ENCODE peak calls at places on chromosomes 4 and X, in ten cellular contexts. K is lower leg skin, C is colonic mucosa, Z is Caco-2, D is choroid plexus epithelial cell, T is spleen, A is mesothelial cell of epicardium, W is osteocyte, R is tibial artery, U is MCF 10A. G is an unnamed sample.

GRCh38 chr4:6892190-6892908 is 17.3 kb upstream of the TBC1D14 start:
- DNase-seq in K (peak; percentile 53), C (peak; percentile 58), Z (peak; percentile 76), D (peak; percentile 73), T (peak; percentile 90), A (no peak), W (no peak), R (no peak), U (no peak), G (no peak)

GRCh38 chr4:189046642-189047041 is 894.0 kb upstream of the FRG1 start:
- DNase-seq in K (no peak), C (no peak), Z (no peak), D (no peak), T (no peak), A (no peak), W (no peak), R (no peak), U (peak; percentile 60), G (no peak)

GRCh38 chr4:146329042-146329716 is 114.8 kb downstream of the REELD1 start:
- DNase-seq in K (no peak), C (no peak), Z (no peak), D (peak; percentile 84), T (no peak), A (no peak), W (no peak), R (no peak), U (peak; percentile 62), G (no peak)

GRCh38 chr4:29559281-29559680 is 1160.9 kb upstream of the PCDH7 start:
- DNase-seq in K (no peak), C (no peak), Z (no peak), D (no peak), T (no peak), A (no peak), W (no peak), R (no peak), U (no peak), G (no peak)

GRCh38 chr4:121599049-121599448 is 97.7 kb downstream of the ANXA5 start:
- DNase-seq in K (no peak), C (no peak), Z (no peak), D (peak; percentile 2), T (no peak), A (no peak), W (no peak), R (no peak), U (no peak), G (no peak)

GRCh38 chr4:147678796-147679549 is 5.0 kb downstream of the PRMT9 start:
- DNase-seq in K (no peak), C (no peak), Z (peak; percentile 52), D (peak; percentile 21), T (no peak), A (no peak), W (no peak), R (no peak), U (peak; percentile 11), G (no peak)

GRCh38 chrX:47047989-47048388 is 30.3 kb upstream of the RGN start:
- DNase-seq in K (no peak), C (no peak), Z (peak; percentile 82), D (peak; percentile 16), T (no peak), A (no peak), W (no peak), R (no peak), U (no peak), G (no peak)

GRCh38 chr4:115986573-115986972 is 873.2 kb upstream of the NDST4 start:
- DNase-seq in K (no peak), C (no peak), Z (no peak), D (no peak), T (no peak), A (no peak), W (no peak), R (no peak), U (no peak), G (no peak)

GRCh38 chr4:27666943-27667342 is 806.3 kb downstream of the STIM2 start:
- DNase-seq in K (no peak), C (no peak), Z (peak; percentile 27), D (peak; percentile 4), T (no peak), A (no peak), W (no peak), R (no peak), U (peak; percentile 40), G (no peak)

GRCh38 chrX:150683536-150684146 is 9.6 kb upstream of the MTMR1 start:
- DNase-seq in K (no peak), C (no peak), Z (no peak), D (peak; percentile 57), T (no peak), A (no peak), W (no peak), R (no peak), U (peak; percentile 71), G (no peak)

GRCh38 chrX:63754141-63754859 is 30.7 kb downstream of the ARHGEF9 start:
- DNase-seq in K (peak; percentile 16), C (peak; percentile 36), Z (no peak), D (peak; percentile 26), T (no peak), A (no peak), W (no peak), R (no peak), U (peak; percentile 19), G (no peak)

GRCh38 chrX:46967547-46967946 is 55.3 kb downstream of the JADE3 start:
- DNase-seq in K (no peak), C (no peak), Z (no peak), D (no peak), T (no peak), A (no peak), W (no peak), R (no peak), U (peak; percentile 3), G (no peak)

GRCh38 chr4:5708171-5708828 is at the start of gene EVC2:
- DNase-seq in K (no peak), C (peak; percentile 55), Z (no peak), D (peak; percentile 54), T (no peak), A (peak; percentile 81), W (no peak), R (peak; percentile 86), U (peak; percentile 27), G (no peak)

GRCh38 chr4:183220246-183220645 is 99.8 kb downstream of the CLDN22 start:
- DNase-seq in K (no peak), C (no peak), Z (no peak), D (no peak), T (no peak), A (no peak), W (no peak), R (no peak), U (no peak), G (no peak)

GRCh38 chr4:42655921-42656735 is 777 bp downstream of the ATP8A1 start:
- DNase-seq in K (peak; percentile 29), C (peak; percentile 55), Z (peak; percentile 36), D (peak; percentile 7), T (peak; percentile 92), A (peak; percentile 59), W (no peak), R (peak; percentile 70), U (no peak), G (peak; percentile 57)

GRCh38 chrX:16319929-16320328 is 152.6 kb downstream of the MAGEB17 start:
- DNase-seq in K (no peak), C (no peak), Z (no peak), D (peak; percentile 57), T (no peak), A (no peak), W (no peak), R (no peak), U (no peak), G (no peak)

GRCh38 chr4:39083164-39083563 is 21.1 kb downstream of the KLHL5 start:
- DNase-seq in K (no peak), C (no peak), Z (no peak), D (peak; percentile 30), T (no peak), A (no peak), W (no peak), R (no peak), U (peak; percentile 48), G (no peak)

GRCh38 chr4:109826719-109827118 is 1.1 kb upstream of the RRH start:
- DNase-seq in K (no peak), C (no peak), Z (no peak), D (peak; percentile 57), T (no peak), A (no peak), W (no peak), R (no peak), U (peak; percentile 20), G (no peak)
- TF ChIP-seq CTCF in K (no peak), C (peak; percentile 20), Z (peak; percentile 38), D (peak; percentile 61), T (peak; percentile 64), A (peak; percentile 66), W (peak; percentile 67), R (peak; percentile 47), U (peak; percentile 38), G (no peak)

GRCh38 chr4:41644288-41644914 is 104.1 kb downstream of the PHOX2B start:
- DNase-seq in K (peak; percentile 58), C (peak; percentile 68), Z (peak; percentile 52), D (peak; percentile 61), T (no peak), A (peak; percentile 93), W (no peak), R (peak; percentile 88), U (no peak), G (no peak)
- TF ChIP-seq CTCF in K (no peak), C (peak; percentile 89), Z (peak; percentile 65), D (peak; percentile 77), T (peak; percentile 53), A (peak; percentile 95), W (peak; percentile 60), R (peak; percentile 93), U (peak; percentile 22), G (no peak)

DNA sequence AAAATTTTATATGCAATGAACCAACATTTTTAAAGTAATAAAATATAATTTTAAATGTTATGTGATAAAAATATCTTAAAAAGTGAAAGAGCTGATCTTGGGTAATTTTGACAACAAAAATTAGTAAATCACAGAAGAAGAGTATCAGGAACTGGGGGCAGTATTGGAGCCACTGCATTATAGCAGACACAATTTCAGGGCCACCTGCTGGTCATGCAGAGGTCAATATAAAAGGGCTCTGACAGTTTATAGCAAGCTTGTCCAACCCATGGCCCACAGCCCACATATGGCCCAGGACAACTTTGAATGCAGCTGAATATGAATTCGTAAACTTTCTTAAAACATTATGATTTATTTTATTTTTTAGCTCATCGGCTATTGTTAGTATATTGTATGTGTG is 13.0 kb upstream of the LEF1 start:
- DNase-seq in K (no peak), C (no peak), Z (no peak), D (no peak), T (no peak), A (no peak), W (no peak), R (no peak), U (no peak), G (no peak)
- TF ChIP-seq CTCF in K (no peak), C (no peak), Z (peak; percentile 41), D (peak; percentile 3), T (no peak), A (no peak), W (no peak), R (no peak), U (no peak), G (no peak)

GRCh38 chrX:261167-261857 is 19.9 kb upstream of the PLCXD1 start:
- DNase-seq in K (peak; percentile 12), C (peak; percentile 15), Z (peak; percentile 84), D (no peak), T (peak; percentile 74), A (peak; percentile 48), W (peak; percentile 82), R (no peak), U (no peak), G (peak; percentile 9)
- TF ChIP-seq CTCF in K (no peak), C (no peak), Z (peak; percentile 35), D (peak; percentile 4), T (no peak), A (no peak), W (no peak), R (no peak), U (no peak), G (no peak)

G was measured in activated B cell treated with CpG ODN at 0.5 μM for 24 hours.